ENCODE peak calls at places on chromosomes 6 and 20, in seven cellular contexts. H, K, T, D, X, I and Y are unnamed samples.

GRCh38 chr6:169071394-169071793 is 182.3 kb downstream of the THBS2 start:
- DNase-seq in I (no peak), T (no peak), H (no peak), D (no peak), X (no peak), K (no peak), Y (no peak)

GRCh38 chr6:169556758-169557505 is 144.9 kb downstream of the WDR27 start:
- DNase-seq in D (no peak), X (no peak), K (peak; percentile 59), I (peak; percentile 61), H (no peak), T (no peak), Y (peak; percentile 52)

GRCh38 chr6:131470549-131470948 is 102.5 kb upstream of the ARG1 start:
- DNase-seq in X (no peak), H (no peak), I (no peak), T (no peak), D (no peak), K (no peak), Y (no peak)

GRCh38 chr6:114084327-114084890 is 113.5 kb upstream of the HDAC2 start:
- DNase-seq in T (no peak), K (no peak), X (no peak), D (peak; percentile 11), I (no peak), H (no peak), Y (no peak)

GRCh38 chr6:157045831-157046454 is 268.8 kb downstream of the ARID1B start:
- DNase-seq in T (no peak), I (no peak), H (peak; percentile 29), K (no peak), D (peak; percentile 35), X (peak; percentile 54), Y (no peak)

GRCh38 chr6:83031689-83032088 is 34.0 kb downstream of the UBE3D start:
- DNase-seq in I (no peak), X (no peak), T (no peak), K (no peak), H (no peak), D (peak; percentile 12), Y (no peak)

GRCh38 chr6:126888727-126889725 is 229.4 kb upstream of the RSPO3 start:
- DNase-seq in I (no peak), K (no peak), H (no peak), D (no peak), X (no peak), T (no peak), Y (no peak)

GRCh38 chr6:149480502-149481280 is 4.1 kb downstream of the ZC3H12D start:
- DNase-seq in H (no peak), D (no peak), K (no peak), T (no peak), I (no peak), X (no peak), Y (no peak)

GRCh38 chr20:5720696-5721095 is 29.5 kb upstream of the SHLD1 start:
- DNase-seq in K (no peak), T (no peak), D (no peak), I (no peak), X (no peak), H (no peak), Y (no peak)

GRCh38 chr6:11500008-11500407 is 37.5 kb upstream of the TMEM170B start:
- DNase-seq in X (no peak), H (no peak), K (no peak), T (no peak), I (no peak), D (no peak), Y (no peak)

GRCh38 chr6:101011165-101011564 is 130.0 kb upstream of the ASCC3 start:
- DNase-seq in H (no peak), I (peak; percentile 33), T (no peak), K (no peak), X (no peak), D (no peak), Y (no peak)

GRCh38 chr6:19024737-19025136 is 637.6 kb downstream of the RNF144B start:
- DNase-seq in T (no peak), H (peak; percentile 30), X (peak; percentile 5), K (no peak), D (peak; percentile 3), I (no peak), Y (no peak)

GRCh38 chr6:1479095-1479494 is 89.7 kb downstream of the FOXF2 start:
- DNase-seq in D (no peak), X (no peak), T (no peak), H (no peak), I (no peak), K (no peak), Y (no peak)

GRCh38 chr20:23520185-23520584 is 29.3 kb downstream of the CST8 start:
- DNase-seq in X (no peak), H (peak; percentile 41), K (no peak), T (no peak), D (no peak), I (no peak), Y (no peak)

GRCh38 chr6:53827485-53827884 is 32.7 kb downstream of the LRRC1 start:
- DNase-seq in T (no peak), H (no peak), X (no peak), K (no peak), I (no peak), D (no peak), Y (no peak)

GRCh38 chr6:63236398-63236817 is 25.1 kb downstream of the FKBP1C start:
- DNase-seq in X (no peak), K (no peak), I (peak; percentile 2), D (no peak), T (no peak), H (no peak), Y (no peak)

GRCh38 chr20:23296841-23297701 is 53.5 kb upstream of the NXT1 start:
- DNase-seq in K (no peak), I (no peak), X (no peak), H (no peak), T (no peak), D (no peak), Y (no peak)

GRCh38 chr6:143542915-143543314 is 31.4 kb upstream of the FUCA2 start:
- DNase-seq in K (no peak), X (no peak), T (no peak), H (no peak), D (no peak), I (no peak), Y (no peak)

DNA sequence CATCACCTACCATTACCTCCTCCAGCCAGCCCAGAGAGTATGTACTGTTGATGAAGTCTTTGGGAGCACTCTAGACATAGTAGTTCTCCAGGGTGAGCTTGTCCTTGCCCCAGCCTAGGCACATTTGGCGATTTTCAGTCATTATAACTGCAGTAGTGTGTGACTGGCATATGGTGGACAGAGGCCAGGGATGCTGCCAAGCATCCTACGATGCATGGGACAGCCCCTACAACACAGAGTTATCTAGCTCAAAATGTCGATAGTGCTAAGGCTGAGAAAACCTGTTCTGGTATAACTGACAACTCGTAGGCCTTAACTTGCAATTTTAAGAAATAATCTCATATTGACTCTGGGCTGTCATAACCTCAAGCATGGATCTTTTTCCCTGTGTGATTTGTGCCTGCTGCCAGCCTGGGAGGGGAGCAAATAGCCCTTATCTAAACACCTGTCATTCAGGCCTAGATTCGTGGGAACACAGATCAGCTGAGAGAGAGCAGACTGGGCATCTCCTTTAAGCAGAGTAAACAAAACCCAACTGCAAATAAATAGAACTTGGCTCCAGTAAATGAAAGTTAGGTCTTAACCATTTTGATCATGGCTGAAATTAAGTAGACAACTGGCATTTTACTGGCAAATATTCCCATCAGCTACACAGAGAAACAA is 102.6 kb downstream of the SPTLC3 start:
- DNase-seq in T (no peak), I (no peak), H (peak; percentile 73), D (no peak), K (no peak), X (no peak), Y (no peak)
- TF ChIP-seq TAF1 in T (no peak), I (no peak), H (no peak), D (no peak), K (no peak), X (no peak), Y (no peak)

GRCh38 chr20:37577972-37578371 is 50.3 kb upstream of the BLCAP start:
- DNase-seq in I (no peak), X (no peak), K (no peak), T (no peak), D (no peak), H (no peak), Y (no peak)

GRCh38 chr20:37573626-37574198 is 46.0 kb upstream of the BLCAP start:
- DNase-seq in I (no peak), K (no peak), D (no peak), H (no peak), X (no peak), T (no peak), Y (no peak)

GRCh38 chr20:37576911-37577310 is 49.2 kb upstream of the BLCAP start:
- DNase-seq in K (no peak), I (no peak), D (no peak), X (no peak), T (no peak), H (no peak), Y (no peak)

GRCh38 chr20:37574199-37574890 is 46.7 kb upstream of the BLCAP start:
- DNase-seq in H (no peak), X (no peak), I (no peak), D (no peak), K (no peak), T (no peak), Y (no peak)

GRCh38 chr20:37575884-37576283 is 48.2 kb upstream of the BLCAP start:
- DNase-seq in H (no peak), I (peak; percentile 36), D (no peak), K (peak; percentile 41), X (no peak), T (no peak), Y (no peak)
- TF ChIP-seq TAF1 in H (no peak), I (no peak), D (no peak), K (no peak), X (no peak), T (no peak), Y (no peak)

DNA sequence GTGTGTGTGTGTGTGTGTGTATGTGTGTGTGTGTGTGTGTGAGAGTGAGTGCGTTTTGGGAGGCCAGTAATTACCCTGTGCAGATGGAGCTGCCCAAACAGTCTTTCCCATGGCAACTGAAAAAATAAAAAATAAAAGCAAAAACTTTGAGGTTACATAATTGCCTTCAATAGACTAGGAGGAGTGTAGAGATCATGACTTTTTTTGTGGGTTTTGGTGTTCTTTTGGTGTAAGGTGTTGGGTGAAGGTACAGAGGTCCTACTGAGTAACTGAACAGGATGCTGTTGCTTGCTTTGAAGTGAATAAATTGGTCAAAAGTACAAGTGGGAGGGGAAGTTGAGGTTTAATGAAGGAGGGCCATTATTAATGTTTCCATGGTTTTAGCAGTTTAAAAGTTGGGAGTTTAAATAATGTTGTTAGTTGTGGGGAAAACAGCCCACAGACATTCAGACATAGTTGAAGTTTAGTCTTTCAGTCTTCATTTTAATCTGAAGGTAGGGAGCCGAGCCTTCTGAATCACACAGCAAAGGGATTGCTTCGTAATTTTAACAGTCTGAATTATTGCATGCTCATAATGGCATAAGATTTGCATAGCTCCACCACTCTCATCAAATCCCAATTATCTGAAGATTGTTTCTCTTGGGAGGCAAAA is 251.4 kb downstream of the PRL start:
- DNase-seq in T (no peak), D (no peak), K (no peak), H (no peak), I (no peak), X (no peak), Y (no peak)
- TF ChIP-seq TAF1 in T (no peak), D (no peak), K (no peak), H (no peak), I (no peak), X (no peak), Y (no peak)

DNA sequence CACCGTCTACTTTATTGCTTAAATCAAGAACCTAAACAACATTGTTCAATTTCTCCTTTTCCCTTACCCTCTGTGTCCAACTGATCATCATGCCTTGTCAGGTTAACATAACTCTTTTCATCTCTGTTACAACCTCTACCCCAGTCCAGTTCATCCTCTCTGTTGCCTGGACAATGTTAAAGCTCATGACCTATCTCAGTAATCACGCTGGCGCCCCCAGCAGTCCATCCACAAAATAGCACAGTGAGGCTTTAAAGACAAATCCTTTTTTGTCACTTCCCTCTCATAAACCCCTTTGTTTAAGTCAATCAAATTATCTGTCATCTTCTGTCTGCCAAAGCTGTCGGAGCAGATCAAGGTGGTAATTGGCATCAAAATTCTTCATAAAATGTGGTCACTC is 140.1 kb downstream of the QKI start:
- DNase-seq in T (no peak), D (peak; percentile 71), X (peak; percentile 23), K (no peak), I (no peak), H (peak; percentile 66), Y (no peak)
- TF ChIP-seq TAF1 in T (no peak), D (no peak), X (no peak), K (no peak), I (no peak), H (no peak), Y (no peak)